ENCODE peak calls at places on chromosomes 16 and 17, in five cellular contexts. L, T, D, A and J are unnamed samples.

GRCh38 chr16:31421587-31421986 is 6.6 kb downstream of the COX6A2 start:
- DNase-seq in L (no peak), T (peak), D (no peak), A (no peak), J (no peak)

GRCh38 chr17:37506678-37507077 is 17.0 kb downstream of the DUSP14 start:
- DNase-seq in L (peak), T (no peak), D (peak), A (peak), J (peak)

GRCh38 chr17:45060382-45060823 is 714 bp upstream of the NMT1 start:
- DNase-seq in L (no peak), T (no peak), D (no peak), A (no peak), J (no peak)

GRCh38 chr17:76278952-76279741 is 14.0 kb downstream of the UBALD2 start:
- DNase-seq in L (peak), T (no peak), D (peak), A (peak), J (peak)

GRCh38 chr17:50028207-50029120 is 27.4 kb upstream of the ITGA3 start:
- DNase-seq in L (no peak), T (no peak), D (no peak), A (no peak), J (peak)

GRCh38 chr16:17828012-17828411 is 357.3 kb upstream of the XYLT1 start:
- DNase-seq in L (no peak), T (no peak), D (no peak), A (no peak), J (no peak)

GRCh38 chr17:49003557-49004511 is 6.6 kb downstream of the IGF2BP1 start:
- DNase-seq in L (peak), T (no peak), D (no peak), A (no peak), J (no peak)

GRCh38 chr17:63675607-63676539 is 24.1 kb downstream of the LIMD2 start:
- DNase-seq in L (peak), T (no peak), D (peak), A (no peak), J (peak)

GRCh38 chr17:82832411-82832810 is 7.4 kb downstream of the ZNF750 start:
- DNase-seq in L (no peak), T (no peak), D (no peak), A (no peak), J (no peak)

GRCh38 chr17:44307387-44308186 is 814 bp upstream of the RUNDC3A start:
- DNase-seq in L (no peak), T (no peak), D (no peak), A (no peak), J (peak)

GRCh38 chr17:17783121-17783824 is 53.5 kb downstream of the SREBF1 start:
- DNase-seq in L (peak), T (peak), D (no peak), A (peak), J (peak)

GRCh38 chr16:69906838-69907301 is 44.3 kb upstream of the CLEC18A start:
- DNase-seq in L (no peak), T (no peak), D (no peak), A (no peak), J (no peak)

GRCh38 chr17:18974407-18975149 is 22.6 kb downstream of the SLC5A10 start:
- DNase-seq in L (no peak), T (no peak), D (no peak), A (no peak), J (no peak)

GRCh38 chr16:47481698-47482374 is 20.7 kb downstream of the PHKB start:
- DNase-seq in L (no peak), T (no peak), D (no peak), A (no peak), J (no peak)

GRCh38 chr17:66813314-66813713 is 21.6 kb upstream of the CACNG5 start:
- DNase-seq in L (no peak), T (no peak), D (no peak), A (no peak), J (no peak)

GRCh38 chr17:34606721-34607120 is 27.3 kb downstream of the TMEM132E start:
- DNase-seq in L (no peak), T (no peak), D (no peak), A (no peak), J (no peak)

GRCh38 chr16:2856061-2856670 is 1.8 kb downstream of the PRSS22 start:
- DNase-seq in L (peak), T (no peak), D (no peak), A (no peak), J (peak)

GRCh38 chr17:70653850-70654249 is 484.5 kb downstream of the KCNJ2 start:
- DNase-seq in L (no peak), T (no peak), D (no peak), A (no peak), J (no peak)

GRCh38 chr17:10776372-10776771 is 27.5 kb downstream of the TMEM238L start:
- DNase-seq in L (no peak), T (no peak), D (no peak), A (no peak), J (no peak)

GRCh38 chr17:43224146-43224705 is 4.2 kb downstream of the CCDC200 start:
- DNase-seq in L (no peak), T (no peak), D (no peak), A (no peak), J (no peak)

GRCh38 chr16:88363239-88363891 is 19.4 kb upstream of the ZNF469 start:
- DNase-seq in L (no peak), T (peak), D (no peak), A (no peak), J (no peak)

GRCh38 chr16:31084584-31085298 is 4.0 kb downstream of the PRSS53 start:
- DNase-seq in L (no peak), T (no peak), D (no peak), A (no peak), J (no peak)

GRCh38 chr17:40151414-40151955 is 11.1 kb downstream of the CASC3 start:
- DNase-seq in L (no peak), T (no peak), D (no peak), A (no peak), J (no peak)

GRCh38 chr17:19000531-19001011 is 4.0 kb downstream of the FAM83G start:
- DNase-seq in L (peak), T (no peak), D (no peak), A (no peak), J (peak)

GRCh38 chr17:78661092-78661770 is 84.0 kb upstream of the DNAH17 start:
- DNase-seq in L (no peak), T (no peak), D (no peak), A (no peak), J (no peak)

GRCh38 chr17:78359216-78359935 is 501 bp downstream of the SOCS3 start:
- DNase-seq in L (peak), T (no peak), D (no peak), A (no peak), J (peak)

GRCh38 chr17:21551081-21551881 is 141.0 kb upstream of the KCNJ18 start:
- DNase-seq in L (peak), T (no peak), D (peak), A (no peak), J (peak)

GRCh38 chr16:4894276-4895150 is 42.4 kb downstream of the PPL start:
- DNase-seq in L (peak), T (no peak), D (no peak), A (no peak), J (peak)

GRCh38 chr16:7867831-7868230 is 535.2 kb downstream of the RBFOX1 start:
- DNase-seq in L (no peak), T (no peak), D (no peak), A (no peak), J (no peak)

GRCh38 chr17:79220715-79221291 is 146.2 kb downstream of the ENGASE start:
- DNase-seq in L (peak), T (no peak), D (no peak), A (no peak), J (no peak)

GRCh38 chr16:65681406-65681805 is 559.5 kb upstream of the CDH11 start:
- DNase-seq in L (no peak), T (no peak), D (no peak), A (no peak), J (no peak)

GRCh38 chr17:68598074-68598473 is 3.1 kb downstream of the FAM20A start:
- DNase-seq in L (no peak), T (no peak), D (no peak), A (no peak), J (no peak)

GRCh38 chr16:58040496-58040846 is 14.9 kb downstream of the MMP15 start:
- DNase-seq in L (no peak), T (no peak), D (no peak), A (no peak), J (peak)

GRCh38 chr16:10362077-10362863 is 23.6 kb upstream of the ATF7IP2 start:
- DNase-seq in L (peak), T (peak), D (peak), A (no peak), J (no peak)

DNA sequence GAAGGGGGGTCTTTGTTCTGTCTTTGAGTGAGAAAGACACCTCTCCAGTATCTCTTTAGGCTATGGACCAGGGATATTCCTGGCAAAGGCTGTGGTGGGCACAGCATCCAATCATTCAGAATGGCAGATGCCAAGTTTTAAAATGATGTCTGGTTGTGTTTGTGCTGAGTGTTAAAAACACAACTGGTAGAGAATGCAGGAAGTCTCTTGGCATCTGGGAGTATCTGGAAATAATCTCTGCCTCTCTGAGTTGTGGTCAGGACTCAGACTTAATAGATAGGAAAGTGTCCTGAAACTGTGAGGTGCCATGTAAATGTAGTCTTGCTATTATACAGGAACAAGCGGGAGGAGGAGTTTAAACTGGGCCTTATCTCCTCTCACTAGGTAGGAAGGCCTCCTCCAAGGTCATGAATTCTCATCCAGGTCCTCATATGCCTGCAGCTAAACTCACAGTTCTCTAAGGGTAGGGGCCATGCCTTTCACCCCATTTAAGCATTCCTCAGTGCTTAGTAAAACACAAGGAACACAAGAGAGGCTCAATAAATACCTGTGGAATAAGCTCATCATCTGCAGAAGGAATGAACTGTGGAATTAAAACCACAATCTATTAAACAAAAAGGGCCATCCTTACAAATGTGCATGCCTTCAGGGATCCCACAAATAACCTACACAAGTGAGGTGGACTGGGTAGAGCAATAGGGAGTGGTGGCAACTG is 317.6 kb downstream of the CBLN1 start:
- DNase-seq in L (no peak), T (no peak), D (no peak), A (no peak), J (no peak)
- TF ChIP-seq YY1 in L (no peak), T (no peak), D (no peak), A (no peak), J (no peak)

GRCh38 chr17:12095522-12095921 is 74.8 kb downstream of the MAP2K4 start:
- DNase-seq in L (no peak), T (no peak), D (no peak), A (no peak), J (no peak)

GRCh38 chr17:12097326-12097725 is 76.6 kb downstream of the MAP2K4 start:
- DNase-seq in L (no peak), T (no peak), D (no peak), A (no peak), J (no peak)

GRCh38 chr17:12089809-12090384 is 69.2 kb downstream of the MAP2K4 start:
- DNase-seq in L (peak), T (no peak), D (peak), A (no peak), J (no peak)

GRCh38 chr17:12098568-12098967 is 77.9 kb downstream of the MAP2K4 start:
- DNase-seq in L (no peak), T (peak), D (no peak), A (no peak), J (no peak)

GRCh38 chr17:12094336-12094735 is 73.7 kb downstream of the MAP2K4 start:
- DNase-seq in L (no peak), T (no peak), D (no peak), A (no peak), J (no peak)
- TF ChIP-seq USF2 in L (no peak), T (no peak), D (no peak), A (no peak), J (no peak)

GRCh38 chr17:3982113-3982512 is 17.9 kb upstream of the ATP2A3 start:
- DNase-seq in L (no peak), T (no peak), D (no peak), A (no peak), J (peak)
- TF ChIP-seq MAX in L (no peak), T (no peak), D (no peak), A (no peak), J (no peak)

DNA sequence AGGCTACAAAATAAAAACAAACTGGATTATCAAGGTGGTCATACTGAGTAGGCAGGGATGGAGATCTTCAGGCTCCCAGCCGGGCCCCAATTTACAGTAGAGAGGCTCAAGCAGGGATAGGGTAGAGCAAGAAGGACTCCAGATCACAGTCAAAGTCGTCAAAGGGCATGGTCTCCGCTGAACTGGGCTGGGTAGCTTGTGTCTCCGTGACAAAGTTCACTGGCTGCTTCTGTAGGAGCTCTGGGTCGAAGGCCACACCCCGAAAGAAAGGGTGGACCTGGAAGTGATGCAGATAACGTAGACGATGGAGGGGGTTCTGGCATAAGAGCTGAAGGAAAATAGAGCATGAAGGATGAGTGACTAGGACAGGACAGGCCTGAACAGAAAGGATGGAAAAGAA is 3.6 kb downstream of the RSKR start:
- DNase-seq in L (no peak), T (no peak), D (no peak), A (no peak), J (no peak)
- TF ChIP-seq YY1 in L (no peak), T (no peak), D (no peak), A (no peak), J (no peak)

GRCh38 chr17:14038206-14038605 is 31.1 kb upstream of the COX10 start:
- DNase-seq in L (no peak), T (no peak), D (no peak), A (no peak), J (no peak)
- TF ChIP-seq USF2 in L (no peak), T (no peak), D (no peak), A (no peak), J (no peak)

GRCh38 chr17:64779344-64780095 is 117.4 kb upstream of the SMURF2 start:
- DNase-seq in L (no peak), T (no peak), D (no peak), A (no peak), J (no peak)

GRCh38 chr17:64780096-64781012 is 118.2 kb upstream of the SMURF2 start:
- DNase-seq in L (no peak), T (no peak), D (no peak), A (no peak), J (peak)

GRCh38 chr17:64777413-64778101 is 115.5 kb upstream of the SMURF2 start:
- DNase-seq in L (no peak), T (no peak), D (no peak), A (no peak), J (peak)

GRCh38 chr17:64778102-64778366 is 115.9 kb upstream of the SMURF2 start:
- DNase-seq in L (no peak), T (no peak), D (no peak), A (no peak), J (peak)

DNA sequence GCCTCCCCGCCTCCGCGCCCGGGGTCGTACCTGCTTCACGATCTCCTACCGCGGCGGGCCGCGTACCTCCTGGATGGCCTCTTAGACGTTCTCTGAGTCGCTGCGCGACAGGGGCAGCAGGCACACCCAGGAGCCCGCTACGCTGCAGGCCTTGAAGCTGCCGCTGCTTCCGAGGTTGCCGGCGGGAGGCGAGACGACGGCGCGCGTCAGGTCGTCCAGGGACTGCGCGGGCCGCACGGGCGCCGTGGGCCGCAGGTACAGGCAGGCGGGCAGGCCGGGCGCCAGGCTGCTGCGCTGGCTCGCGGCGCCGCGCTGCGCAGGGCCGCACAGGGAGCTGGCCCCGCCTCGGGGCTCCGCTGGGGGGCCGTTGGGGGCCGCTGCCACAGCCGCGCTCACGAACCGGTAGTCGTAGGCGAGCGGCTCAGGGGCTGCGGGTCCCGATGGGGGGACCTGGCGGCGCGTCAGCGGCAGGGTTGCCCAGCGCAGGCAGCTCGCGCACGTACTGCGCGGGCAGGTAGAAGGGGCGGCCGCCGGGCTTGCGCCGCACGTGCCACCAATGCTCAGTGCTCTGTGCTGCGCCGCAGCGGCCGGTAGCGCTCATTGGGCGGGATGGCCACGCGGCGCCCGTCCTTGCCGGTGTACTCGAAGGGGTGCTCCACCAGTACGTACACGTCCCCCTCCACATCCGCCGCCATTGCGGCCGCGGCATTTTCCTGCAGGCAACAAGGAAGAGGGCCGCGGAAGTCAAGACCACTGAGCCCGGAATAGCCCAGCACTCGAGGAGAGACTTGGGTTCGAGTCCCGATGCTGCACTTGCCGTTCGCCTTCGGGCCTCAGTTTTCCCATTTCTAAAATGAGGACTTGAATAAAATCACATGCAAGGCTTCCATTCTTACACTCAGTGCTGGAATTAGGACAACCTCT is 116.5 kb upstream of the SMURF2 start:
- DNase-seq in L (no peak), T (no peak), D (no peak), A (no peak), J (no peak)
- TF ChIP-seq MAX in L (no peak), T (no peak), D (no peak), A (peak), J (no peak)

GRCh38 chr16:1078579-1079021 is 6.1 kb downstream of the SSTR5 start:
- DNase-seq in L (no peak), T (no peak), D (peak), A (no peak), J (no peak)
- TF ChIP-seq YY1 in L (no peak), T (no peak), D (peak), A (no peak), J (no peak)